ENCODE peak calls at places on chromosome 6, in ten cellular contexts. Y, E, P, C, G, T, D, Z, M and U are unnamed samples.

GRCh38 chr6:12230523-12230922 is 59.6 kb upstream of the EDN1 start:
- DNase-seq in T (no peak), G (no peak), Z (no peak), M (no peak), D (no peak), P (no peak), C (no peak), E (no peak), Y (no peak), U (no peak)

GRCh38 chr6:148747145-148747492 is 289 bp downstream of the UST start:
- DNase-seq in Y (no peak), Z (peak; percentile 53), M (peak; percentile 34), C (peak; percentile 30), P (no peak), G (peak; percentile 42), D (no peak), E (peak; percentile 88), T (peak; percentile 78), U (no peak)

GRCh38 chr6:142027074-142027473 is 105.7 kb upstream of the GJE1 start:
- DNase-seq in Z (no peak), C (no peak), G (no peak), P (no peak), Y (no peak), T (no peak), D (no peak), M (no peak), E (no peak), U (no peak)

GRCh38 chr6:3687847-3688246 is 63.7 kb downstream of the PXDC1 start:
- DNase-seq in G (no peak), C (no peak), T (no peak), Y (no peak), D (no peak), M (no peak), P (peak; percentile 8), Z (no peak), E (no peak), U (no peak)

GRCh38 chr6:99522531-99522930 is 7.3 kb upstream of the USP45 start:
- DNase-seq in D (peak; percentile 68), P (no peak), E (no peak), Z (no peak), Y (no peak), T (no peak), M (no peak), G (peak; percentile 71), C (no peak), U (no peak)

GRCh38 chr6:132812255-132812732 is 2.1 kb upstream of the RPS12 start:
- DNase-seq in P (no peak), D (no peak), C (no peak), E (no peak), Z (no peak), G (peak; percentile 66), T (no peak), M (no peak), Y (no peak), U (peak; percentile 66)

GRCh38 chr6:17469006-17469972 is 75.9 kb downstream of the CAP2 start:
- DNase-seq in G (no peak), D (peak; percentile 3), M (no peak), Y (no peak), C (no peak), Z (no peak), P (no peak), T (no peak), E (no peak), U (no peak)

GRCh38 chr6:157185171-157185570 is 138.1 kb downstream of the TMEM242 start:
- DNase-seq in C (no peak), P (no peak), M (no peak), T (no peak), Z (no peak), Y (no peak), D (no peak), G (no peak), E (no peak), U (no peak)

GRCh38 chr6:44289726-44290125 is 19.5 kb downstream of the TMEM151B start:
- DNase-seq in E (no peak), Z (peak; percentile 60), M (no peak), P (no peak), Y (no peak), G (no peak), D (no peak), T (no peak), C (no peak), U (no peak)

GRCh38 chr6:105608711-105609374 is 206.0 kb upstream of the PREP start:
- DNase-seq in C (no peak), D (peak; percentile 99), Z (no peak), G (peak; percentile 97), T (no peak), P (no peak), Y (no peak), M (no peak), E (no peak), U (no peak)

GRCh38 chr6:20261685-20262084 is 49.4 kb upstream of the MBOAT1 start:
- DNase-seq in M (no peak), G (no peak), P (no peak), E (no peak), Y (no peak), D (no peak), C (no peak), Z (no peak), T (no peak), U (no peak)

DNA sequence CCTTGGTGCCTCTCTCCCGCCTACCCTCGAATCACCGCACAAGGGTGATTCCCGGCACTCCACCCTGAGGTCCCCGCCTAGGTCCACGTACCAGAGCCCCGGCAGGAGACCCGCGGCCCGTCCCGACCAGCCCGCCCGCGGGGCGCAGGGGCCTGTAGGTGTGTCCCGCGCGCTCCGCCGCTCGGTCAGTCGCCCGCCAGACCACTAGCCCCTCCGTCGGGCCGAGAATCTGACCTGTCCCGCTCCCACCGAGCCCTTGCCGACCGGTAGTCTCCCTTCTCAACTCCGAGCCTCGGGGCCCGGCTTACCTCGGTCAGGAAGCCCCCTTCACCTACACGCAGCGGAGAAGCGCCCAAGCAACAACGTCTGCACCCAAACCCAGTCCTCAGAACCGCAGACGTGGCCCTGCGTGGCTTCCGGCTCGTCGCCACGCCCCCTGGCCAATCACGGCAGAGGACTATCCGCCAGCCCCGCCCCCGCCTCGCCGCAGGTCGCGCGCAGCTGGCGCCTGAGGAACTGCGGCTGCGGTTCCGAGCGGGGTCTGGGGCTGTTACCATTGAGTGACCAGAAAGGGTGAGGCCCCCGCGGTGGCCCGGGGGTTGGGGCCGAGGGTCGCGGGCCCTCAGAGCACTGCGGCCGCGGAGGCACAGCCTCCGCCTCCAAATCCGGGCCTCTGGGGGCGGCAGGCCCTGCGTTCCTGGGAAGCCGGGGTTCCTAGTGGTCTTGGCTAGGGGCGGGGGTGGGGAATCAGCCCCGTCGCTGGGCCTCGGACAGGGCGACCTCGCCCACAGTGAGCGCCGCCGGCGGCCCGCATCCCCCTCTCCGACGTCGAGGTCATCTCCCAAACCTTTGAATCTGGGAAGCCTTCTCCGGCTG is at the start of the genes PGM3 and RWDD2A:
- DNase-seq in D (peak; percentile 76), T (peak; percentile 92), E (peak; percentile 97), Z (peak; percentile 94), G (peak; percentile 84), Y (peak; percentile 56), M (peak; percentile 93), C (peak; percentile 85), P (peak; percentile 96), U (peak; percentile 92)
- TF ChIP-seq POLR2A in D (peak; percentile 75), T (no peak), E (no peak), Z (peak; percentile 96), G (peak; percentile 97), Y (peak; percentile 86), M (no peak), C (peak; percentile 88), P (peak; percentile 74), U (peak; percentile 51)

DNA sequence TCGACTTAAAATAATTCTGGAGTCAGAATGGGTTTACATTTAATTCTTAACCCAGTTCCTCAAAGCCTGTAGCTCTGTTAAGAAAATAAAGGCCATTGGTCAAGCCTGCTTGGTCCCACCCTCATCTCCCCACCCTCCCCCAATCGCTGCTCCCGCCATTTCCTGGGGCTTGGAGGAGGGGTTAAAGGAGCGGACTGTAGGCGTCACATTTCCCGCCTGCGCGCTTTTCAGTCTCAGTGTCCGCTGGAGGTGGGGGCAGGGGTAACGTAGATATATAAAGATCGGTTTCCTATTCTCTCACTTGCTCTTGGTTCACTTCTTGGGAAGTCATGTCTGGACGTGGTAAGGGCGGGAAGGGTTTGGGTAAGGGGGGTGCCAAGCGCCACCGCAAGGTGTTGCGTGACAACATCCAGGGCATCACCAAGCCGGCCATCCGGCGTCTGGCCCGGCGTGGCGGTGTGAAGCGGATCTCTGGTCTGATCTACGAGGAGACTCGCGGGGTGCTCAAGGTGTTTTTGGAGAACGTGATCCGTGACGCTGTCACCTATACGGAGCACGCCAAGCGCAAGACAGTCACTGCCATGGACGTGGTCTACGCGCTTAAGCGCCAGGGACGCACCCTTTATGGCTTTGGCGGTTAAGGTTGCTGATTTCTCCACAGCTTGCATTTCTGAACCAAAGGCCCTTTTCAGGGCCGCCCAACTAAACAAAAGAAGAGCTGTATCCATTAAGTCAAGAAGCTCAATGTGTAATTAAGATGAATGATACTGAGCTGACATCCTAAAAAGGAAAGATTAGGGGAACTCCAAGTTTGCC is 59.0 kb downstream of the TRIM38 start:
- DNase-seq in D (peak; percentile 96), Y (peak; percentile 95), P (peak; percentile 98), G (peak; percentile 93), C (peak; percentile 89), Z (peak; percentile 95), M (peak; percentile 93), T (peak; percentile 92), E (peak; percentile 97), U (peak; percentile 97)
- TF ChIP-seq POLR2A in D (peak; percentile 89), Y (peak; percentile 98), P (peak; percentile 53), G (peak; percentile 91), C (peak; percentile 74), Z (peak; percentile 50), M (no peak), T (peak; percentile 90), E (peak; percentile 77), U (peak; percentile 99)

DNA sequence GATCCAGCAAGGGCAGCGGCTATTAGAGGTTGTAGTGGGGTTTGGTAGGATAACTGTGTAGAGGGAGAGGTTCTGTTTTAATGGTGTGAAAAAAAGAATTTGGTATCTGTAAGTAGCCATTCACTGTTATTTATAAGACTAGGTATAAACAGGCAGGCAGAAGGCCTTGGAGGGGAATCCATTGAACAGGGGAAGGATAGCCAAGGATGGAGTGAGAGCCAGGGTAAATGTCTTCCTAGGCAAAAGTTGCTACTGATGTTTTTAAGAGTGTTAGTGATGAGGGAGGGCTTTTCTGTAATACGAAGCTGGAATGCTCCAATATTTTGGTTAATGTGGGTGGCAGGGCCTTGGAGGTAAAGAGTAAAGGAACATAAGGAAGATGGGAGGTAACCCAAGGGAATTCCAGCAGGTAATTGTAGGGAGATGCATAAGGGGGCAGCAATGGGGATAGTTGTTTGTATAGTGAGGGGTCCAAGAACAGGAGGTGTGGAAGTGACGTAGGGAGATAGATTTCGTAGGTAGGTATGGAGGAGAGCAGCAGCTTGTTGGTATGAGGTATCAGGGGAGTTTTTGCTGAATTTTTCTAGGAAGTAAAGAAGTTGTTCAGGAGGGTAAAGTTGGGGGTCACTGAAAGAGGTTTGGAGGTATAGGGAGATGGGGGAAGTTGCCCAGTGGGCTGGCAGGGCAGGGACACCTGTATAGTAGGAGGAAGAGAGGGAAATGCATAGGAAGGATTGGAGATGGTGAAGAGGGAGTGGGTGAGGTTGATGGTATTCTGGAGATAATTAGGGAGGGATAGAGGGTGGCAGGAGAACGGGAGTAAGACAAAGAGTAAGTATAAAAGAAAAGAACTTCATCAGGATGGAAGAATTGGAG is 752.4 kb upstream of the ADGRB3 start:
- DNase-seq in E (no peak), G (no peak), T (no peak), D (no peak), Z (no peak), C (no peak), Y (no peak), P (no peak), M (no peak), U (no peak)
- TF ChIP-seq POLR2A in E (no peak), G (no peak), T (no peak), D (no peak), Z (no peak), C (no peak), Y (no peak), P (no peak), M (no peak), U (no peak)

GRCh38 chr6:24524801-24525200 is 30.0 kb downstream of the ALDH5A1 start:
- DNase-seq in Y (peak; percentile 41), E (no peak), T (no peak), G (peak; percentile 59), C (no peak), D (peak; percentile 58), Z (no peak), P (no peak), M (no peak), U (peak; percentile 53)
- TF ChIP-seq POLR2A in Y (no peak), E (no peak), T (no peak), G (no peak), C (no peak), D (no peak), Z (no peak), P (no peak), M (no peak), U (no peak)